ENCODE peak calls at places on chromosome 14, in seven cellular contexts. B, F, O, A, R, K and X are unnamed samples.

GRCh38 chr14:68877993-68878575 is 85.2 kb upstream of the ZFP36L1 start:
- DNase-seq in F (no peak), K (no peak), A (no peak), O (no peak), R (no peak), B (no peak), X (no peak)

GRCh38 chr14:104903990-104904389 is 20.7 kb upstream of the PLD4 start:
- DNase-seq in F (no peak), R (no peak), A (no peak), O (no peak), K (no peak), B (no peak), X (no peak)

GRCh38 chr14:58760121-58760520 is 122.4 kb downstream of the DACT1 start:
- DNase-seq in O (no peak), F (no peak), A (no peak), B (no peak), R (no peak), K (no peak), X (no peak)

GRCh38 chr14:23034498-23035302 is at the start of gene PSMB5:
- DNase-seq in B (peak), A (peak), F (peak), K (peak), O (peak), R (no peak), X (peak)

GRCh38 chr14:69090187-69090789 is 62.6 kb downstream of the DCAF5 start:
- DNase-seq in K (peak), O (no peak), A (no peak), B (no peak), F (no peak), R (peak), X (no peak)

GRCh38 chr14:58849609-58850008 is 211.8 kb downstream of the DACT1 start:
- DNase-seq in A (no peak), B (no peak), F (no peak), K (no peak), R (no peak), O (no peak), X (no peak)

GRCh38 chr14:101506211-101506920 is 54.9 kb upstream of the DIO3 start:
- DNase-seq in O (no peak), F (no peak), R (no peak), A (no peak), K (no peak), B (no peak), X (no peak)

GRCh38 chr14:102556098-102556677 is 36.3 kb upstream of the RCOR1 start:
- DNase-seq in K (no peak), O (no peak), R (no peak), B (no peak), F (no peak), A (no peak), X (no peak)

GRCh38 chr14:79278798-79279644 is 932.3 kb downstream of the DIO2 start:
- DNase-seq in O (peak), R (peak), K (no peak), B (peak), F (peak), A (peak), X (peak)

GRCh38 chr14:81679226-81679625 is 145.6 kb upstream of the SEL1L start:
- DNase-seq in K (no peak), O (no peak), F (no peak), A (no peak), R (no peak), B (no peak), X (no peak)

GRCh38 chr14:89842852-89843251 is 111.7 kb downstream of the EFCAB11 start:
- DNase-seq in O (no peak), K (no peak), A (no peak), B (no peak), F (no peak), R (no peak), X (no peak)

GRCh38 chr14:104148433-104149277 is 10.3 kb downstream of the KIF26A start:
- DNase-seq in R (no peak), F (no peak), K (no peak), A (no peak), O (no peak), B (no peak), X (no peak)

GRCh38 chr14:91867316-91867988 is at the start of gene TC2N:
- DNase-seq in F (no peak), R (no peak), B (no peak), K (no peak), O (peak), A (no peak), X (no peak)